ENCODE peak calls at places on chromosomes 16 and 17, in nine cellular contexts. One of them, this sample, is unnamed. For H3K36me3, the result is how much of the 10 kb centered on the place peaks cover.

GRCh38 chr17:3904486-3904885 is 11.6 kb upstream of the CAMKK1 start:
- DNase-seq in gastrocnemius medialis: no peak
- DNase-seq in ascending aorta: no peak
- DNase-seq in astrocyte: no peak
- DNase-seq in cardiac muscle cell: no peak
- DNase-seq in aorta: no peak
- DNase-seq in transverse colon: no peak
- DNase-seq in RWPE2: no peak
- DNase-seq in heart left ventricle: no peak
- DNase-seq in this sample: no peak

GRCh38 chr17:68260051-68260762 is 12.4 kb downstream of the AMZ2 start:
- DNase-seq in aorta: no peak
- DNase-seq in gastrocnemius medialis: no peak
- DNase-seq in astrocyte: peak
- DNase-seq in transverse colon: no peak
- DNase-seq in RWPE2: no peak
- DNase-seq in heart left ventricle: no peak
- DNase-seq in cardiac muscle cell: no peak
- DNase-seq in ascending aorta: no peak
- DNase-seq in this sample: no peak

GRCh38 chr16:66911801-66912200 is 6.9 kb downstream of the CDH16 start:
- DNase-seq in heart left ventricle: no peak
- DNase-seq in transverse colon: no peak
- DNase-seq in cardiac muscle cell: no peak
- DNase-seq in aorta: no peak
- DNase-seq in RWPE2: no peak
- DNase-seq in ascending aorta: no peak
- DNase-seq in astrocyte: no peak
- DNase-seq in gastrocnemius medialis: no peak
- DNase-seq in this sample: no peak

GRCh38 chr17:82933006-82933310 is 93.1 kb upstream of the ZNF750 start:
- DNase-seq in RWPE2: peak
- DNase-seq in gastrocnemius medialis: no peak
- DNase-seq in heart left ventricle: no peak
- DNase-seq in cardiac muscle cell: no peak
- DNase-seq in astrocyte: no peak
- DNase-seq in ascending aorta: no peak
- DNase-seq in transverse colon: no peak
- DNase-seq in aorta: peak
- DNase-seq in this sample: no peak

GRCh38 chr17:72764632-72765041 is 327.9 kb downstream of the SLC39A11 start:
- DNase-seq in RWPE2: no peak
- DNase-seq in ascending aorta: no peak
- DNase-seq in aorta: no peak
- DNase-seq in transverse colon: no peak
- DNase-seq in heart left ventricle: no peak
- DNase-seq in cardiac muscle cell: no peak
- DNase-seq in gastrocnemius medialis: no peak
- DNase-seq in astrocyte: peak
- DNase-seq in this sample: peak

GRCh38 chr17:77318021-77318420 is 177.3 kb downstream of the SEC14L1 start:
- DNase-seq in transverse colon: peak
- DNase-seq in cardiac muscle cell: no peak
- DNase-seq in heart left ventricle: no peak
- DNase-seq in ascending aorta: no peak
- DNase-seq in astrocyte: no peak
- DNase-seq in gastrocnemius medialis: no peak
- DNase-seq in RWPE2: peak
- DNase-seq in aorta: peak
- DNase-seq in this sample: no peak

GRCh38 chr17:66114609-66115008 is 77.3 kb downstream of the CEP112 start:
- DNase-seq in astrocyte: no peak
- DNase-seq in cardiac muscle cell: no peak
- DNase-seq in heart left ventricle: no peak
- DNase-seq in aorta: no peak
- DNase-seq in RWPE2: no peak
- DNase-seq in gastrocnemius medialis: no peak
- DNase-seq in transverse colon: no peak
- DNase-seq in ascending aorta: no peak
- DNase-seq in this sample: no peak

GRCh38 chr17:74467221-74467951 is 952 bp downstream of the CD300A start:
- DNase-seq in RWPE2: no peak
- DNase-seq in aorta: peak
- DNase-seq in heart left ventricle: no peak
- DNase-seq in cardiac muscle cell: no peak
- DNase-seq in gastrocnemius medialis: no peak
- DNase-seq in astrocyte: no peak
- DNase-seq in transverse colon: peak
- DNase-seq in ascending aorta: no peak
- DNase-seq in this sample: no peak

DNA sequence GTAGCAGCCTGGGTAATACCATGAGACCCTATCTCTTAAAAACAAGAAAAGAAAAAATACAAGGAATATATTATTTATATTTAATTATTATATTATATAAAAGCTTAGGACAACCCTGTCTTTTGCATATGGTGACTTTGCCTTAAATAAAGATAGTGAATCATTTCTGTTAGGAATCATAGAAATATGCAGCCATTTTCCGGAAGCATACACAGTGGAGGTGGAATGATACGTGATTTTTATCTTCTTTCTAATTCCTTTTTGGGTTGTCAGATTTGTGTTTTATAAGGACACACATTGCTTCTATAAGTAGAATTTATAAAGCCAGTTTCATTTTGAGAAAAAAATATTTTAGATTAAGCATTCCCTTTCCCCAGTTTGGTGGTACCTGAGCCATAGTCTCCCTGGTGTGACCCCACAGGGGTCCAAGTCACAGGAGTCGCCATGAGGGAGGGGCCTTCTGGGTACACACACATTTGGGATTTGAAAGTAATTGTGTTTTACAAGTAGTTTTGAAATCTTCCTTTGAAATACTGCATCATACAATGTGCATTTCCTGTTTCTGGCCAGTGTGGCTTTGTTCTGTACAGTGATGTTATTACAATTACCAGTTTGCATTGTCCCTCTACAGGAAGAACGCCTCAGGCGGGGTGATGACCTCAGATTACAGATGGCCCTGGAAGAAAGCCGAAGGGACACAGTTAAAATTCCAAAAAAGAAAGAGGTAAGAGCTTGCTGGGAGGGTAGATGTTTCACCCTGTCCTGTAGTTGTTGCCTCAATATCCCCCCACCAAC is 50.9 kb downstream of the B9D1 start:
- DNase-seq in ascending aorta: no peak
- DNase-seq in cardiac muscle cell: no peak
- DNase-seq in astrocyte: peak
- DNase-seq in aorta: no peak
- DNase-seq in gastrocnemius medialis: no peak
- DNase-seq in RWPE2: no peak
- DNase-seq in heart left ventricle: peak
- DNase-seq in transverse colon: no peak
- DNase-seq in this sample: no peak
- H3K36me3 ChIP-seq in ascending aorta: under half
- H3K36me3 ChIP-seq in cardiac muscle cell: under half
- H3K36me3 ChIP-seq in astrocyte: under half
- H3K36me3 ChIP-seq in aorta: under half
- H3K36me3 ChIP-seq in gastrocnemius medialis: under half
- H3K36me3 ChIP-seq in RWPE2: half or more
- H3K36me3 ChIP-seq in heart left ventricle: under half
- H3K36me3 ChIP-seq in transverse colon: under half
- H3K36me3 ChIP-seq in this sample: under half

DNA sequence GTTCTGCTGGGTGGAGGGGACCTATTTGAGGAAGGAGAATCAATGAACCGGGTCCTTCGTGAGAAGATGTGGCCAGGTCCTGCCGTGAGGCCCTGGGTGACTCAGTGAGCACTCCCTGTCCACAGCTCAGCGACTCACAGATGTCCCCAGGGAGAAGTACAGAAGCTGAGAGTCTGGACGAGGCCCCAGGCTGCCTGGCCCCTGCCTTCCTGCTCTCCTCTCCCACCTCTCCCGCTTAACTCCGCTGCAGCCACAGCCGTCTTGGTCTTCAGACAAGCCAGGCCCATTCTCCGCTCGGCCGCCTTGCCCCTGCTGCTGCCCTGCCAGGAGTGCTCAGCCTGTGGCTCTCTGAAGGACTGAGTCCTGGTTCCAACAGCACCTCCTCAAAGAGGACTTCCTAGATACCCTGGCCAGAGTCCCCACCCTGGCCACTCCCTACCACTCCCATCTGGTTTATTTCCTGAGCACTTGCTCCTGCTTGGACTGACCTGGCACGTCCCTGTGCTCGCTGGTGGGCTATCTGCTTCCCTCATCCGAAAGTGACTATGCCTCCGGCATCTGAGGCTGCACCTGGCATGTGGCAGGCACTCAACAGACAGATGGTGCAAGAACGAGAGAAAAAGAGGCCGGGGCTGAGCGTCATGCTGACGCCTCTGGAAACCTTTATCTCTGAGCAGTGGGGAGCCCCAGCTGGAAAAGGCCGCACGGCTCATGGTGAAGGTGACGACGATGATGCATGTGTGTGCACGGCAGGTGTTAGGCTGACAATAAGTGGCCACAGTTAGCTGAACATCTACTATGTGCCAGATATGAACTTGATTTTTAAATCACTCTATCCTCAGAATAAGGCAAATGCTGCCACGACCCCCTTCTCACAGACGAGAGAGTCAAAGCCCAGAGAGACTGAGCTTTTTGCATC is 9.2 kb upstream of the TNFRSF13B start:
- DNase-seq in heart left ventricle: no peak
- DNase-seq in aorta: no peak
- DNase-seq in transverse colon: peak
- DNase-seq in ascending aorta: no peak
- DNase-seq in cardiac muscle cell: no peak
- DNase-seq in RWPE2: no peak
- DNase-seq in astrocyte: no peak
- DNase-seq in gastrocnemius medialis: no peak
- DNase-seq in this sample: peak
- H3K4me3 ChIP-seq in heart left ventricle: no peak
- H3K4me3 ChIP-seq in aorta: no peak
- H3K4me3 ChIP-seq in transverse colon: no peak
- H3K4me3 ChIP-seq in ascending aorta: no peak
- H3K4me3 ChIP-seq in cardiac muscle cell: no peak
- H3K4me3 ChIP-seq in RWPE2: no peak
- H3K4me3 ChIP-seq in astrocyte: no peak
- H3K4me3 ChIP-seq in gastrocnemius medialis: no peak
- H3K4me3 ChIP-seq in this sample: no peak

GRCh38 chr16:23549938-23550337 is 7.2 kb downstream of the EARS2 start:
- DNase-seq in astrocyte: no peak
- DNase-seq in aorta: no peak
- DNase-seq in heart left ventricle: no peak
- DNase-seq in gastrocnemius medialis: no peak
- DNase-seq in cardiac muscle cell: no peak
- DNase-seq in transverse colon: no peak
- DNase-seq in ascending aorta: no peak
- DNase-seq in RWPE2: no peak
- DNase-seq in this sample: no peak
- H3K36me3 ChIP-seq in astrocyte: under half
- H3K36me3 ChIP-seq in aorta: under half
- H3K36me3 ChIP-seq in heart left ventricle: half or more
- H3K36me3 ChIP-seq in gastrocnemius medialis: half or more
- H3K36me3 ChIP-seq in cardiac muscle cell: under half
- H3K36me3 ChIP-seq in transverse colon: under half
- H3K36me3 ChIP-seq in ascending aorta: under half
- H3K36me3 ChIP-seq in RWPE2: half or more
- H3K36me3 ChIP-seq in this sample: under half

GRCh38 chr16:21262779-21263639 is 15.1 kb downstream of the CRYM start:
- DNase-seq in transverse colon: no peak
- DNase-seq in ascending aorta: peak
- DNase-seq in RWPE2: no peak
- DNase-seq in heart left ventricle: no peak
- DNase-seq in cardiac muscle cell: no peak
- DNase-seq in astrocyte: no peak
- DNase-seq in gastrocnemius medialis: no peak
- DNase-seq in aorta: no peak
- DNase-seq in this sample: no peak

GRCh38 chr16:21265104-21265825 is 12.8 kb downstream of the CRYM start:
- DNase-seq in cardiac muscle cell: no peak
- DNase-seq in ascending aorta: peak
- DNase-seq in aorta: no peak
- DNase-seq in astrocyte: no peak
- DNase-seq in RWPE2: no peak
- DNase-seq in transverse colon: no peak
- DNase-seq in gastrocnemius medialis: no peak
- DNase-seq in heart left ventricle: peak
- DNase-seq in this sample: no peak

GRCh38 chr16:21267298-21267697 is 10.8 kb downstream of the CRYM start:
- DNase-seq in transverse colon: no peak
- DNase-seq in aorta: no peak
- DNase-seq in cardiac muscle cell: no peak
- DNase-seq in astrocyte: no peak
- DNase-seq in heart left ventricle: no peak
- DNase-seq in ascending aorta: peak
- DNase-seq in RWPE2: no peak
- DNase-seq in gastrocnemius medialis: no peak
- DNase-seq in this sample: no peak

GRCh38 chr16:21263640-21264211 is 14.4 kb downstream of the CRYM start:
- DNase-seq in RWPE2: no peak
- DNase-seq in astrocyte: no peak
- DNase-seq in gastrocnemius medialis: no peak
- DNase-seq in transverse colon: peak
- DNase-seq in ascending aorta: peak
- DNase-seq in cardiac muscle cell: no peak
- DNase-seq in aorta: no peak
- DNase-seq in heart left ventricle: no peak
- DNase-seq in this sample: no peak

GRCh38 chr16:21264226-21265036 is 13.7 kb downstream of the CRYM start:
- DNase-seq in astrocyte: no peak
- DNase-seq in RWPE2: no peak
- DNase-seq in heart left ventricle: peak
- DNase-seq in cardiac muscle cell: no peak
- DNase-seq in transverse colon: peak
- DNase-seq in gastrocnemius medialis: no peak
- DNase-seq in aorta: no peak
- DNase-seq in ascending aorta: peak
- DNase-seq in this sample: no peak
- H3K4me3 ChIP-seq in astrocyte: no peak
- H3K4me3 ChIP-seq in RWPE2: no peak
- H3K4me3 ChIP-seq in heart left ventricle: no peak
- H3K4me3 ChIP-seq in cardiac muscle cell: no peak
- H3K4me3 ChIP-seq in transverse colon: no peak
- H3K4me3 ChIP-seq in gastrocnemius medialis: no peak
- H3K4me3 ChIP-seq in aorta: no peak
- H3K4me3 ChIP-seq in ascending aorta: no peak
- H3K4me3 ChIP-seq in this sample: no peak

GRCh38 chr17:2174048-2174447 is 119.1 kb downstream of the HIC1 start:
- DNase-seq in transverse colon: no peak
- DNase-seq in aorta: no peak
- DNase-seq in astrocyte: peak
- DNase-seq in cardiac muscle cell: no peak
- DNase-seq in heart left ventricle: no peak
- DNase-seq in gastrocnemius medialis: no peak
- DNase-seq in ascending aorta: no peak
- DNase-seq in RWPE2: no peak
- DNase-seq in this sample: peak
- H3K36me3 ChIP-seq in transverse colon: under half
- H3K36me3 ChIP-seq in aorta: under half
- H3K36me3 ChIP-seq in astrocyte: under half
- H3K36me3 ChIP-seq in cardiac muscle cell: under half
- H3K36me3 ChIP-seq in heart left ventricle: under half
- H3K36me3 ChIP-seq in gastrocnemius medialis: under half
- H3K36me3 ChIP-seq in ascending aorta: under half
- H3K36me3 ChIP-seq in RWPE2: under half
- H3K36me3 ChIP-seq in this sample: under half

GRCh38 chr17:50953518-50953830 is 87.3 kb upstream of the TOB1 start:
- DNase-seq in RWPE2: no peak
- DNase-seq in astrocyte: no peak
- DNase-seq in gastrocnemius medialis: no peak
- DNase-seq in aorta: no peak
- DNase-seq in heart left ventricle: no peak
- DNase-seq in ascending aorta: peak
- DNase-seq in transverse colon: no peak
- DNase-seq in cardiac muscle cell: no peak
- DNase-seq in this sample: no peak
- H3K4me3 ChIP-seq in RWPE2: no peak
- H3K4me3 ChIP-seq in astrocyte: no peak
- H3K4me3 ChIP-seq in gastrocnemius medialis: no peak
- H3K4me3 ChIP-seq in aorta: no peak
- H3K4me3 ChIP-seq in heart left ventricle: peak
- H3K4me3 ChIP-seq in ascending aorta: no peak
- H3K4me3 ChIP-seq in transverse colon: no peak
- H3K4me3 ChIP-seq in cardiac muscle cell: no peak
- H3K4me3 ChIP-seq in this sample: no peak

This sample was measured in bronchial epithelial cell.